ENCODE peak calls at places on chromosomes 11 and 22, in six cellular contexts. E, H, M, W, F and A are unnamed samples. For H3K9me3, the result is how much of the 10 kb centered on the place peaks cover.

GRCh38 chr11:45095691-45096010 is 50.8 kb upstream of the PRDM11 start:
- DNase-seq in E (no peak), F (no peak), M (no peak), W (no peak), H (no peak), A (no peak)

GRCh38 chr11:34114471-34114870 is 9.0 kb downstream of the NAT10 start:
- DNase-seq in M (no peak), E (no peak), H (no peak), F (no peak), W (no peak), A (no peak)

GRCh38 chr11:10454902-10455631 is at the start of gene AMPD3:
- DNase-seq in M (no peak), W (no peak), E (peak), F (no peak), H (no peak), A (no peak)

GRCh38 chr22:43505423-43505822 is 93.6 kb downstream of the MPPED1 start:
- DNase-seq in E (no peak), F (no peak), M (no peak), W (no peak), H (no peak), A (no peak)

GRCh38 chr11:93585758-93586157 is 42.6 kb upstream of the SMCO4 start:
- DNase-seq in M (no peak), H (no peak), E (peak), F (no peak), W (no peak), A (no peak)

GRCh38 chr22:50720861-50721844 is 16.9 kb upstream of the ACR start:
- DNase-seq in F (no peak), M (no peak), W (no peak), H (no peak), E (no peak), A (peak)

GRCh38 chr11:4704054-4704789 is at the start of gene MMP26:
- DNase-seq in W (no peak), E (no peak), F (no peak), H (no peak), M (no peak), A (no peak)

GRCh38 chr11:122202951-122203456 is 87.0 kb upstream of the BLID start:
- DNase-seq in F (peak), M (no peak), W (peak), H (peak), E (peak), A (peak)

GRCh38 chr11:86692317-86692716 is 19.9 kb upstream of the ME3 start:
- DNase-seq in W (no peak), H (no peak), E (no peak), F (no peak), M (no peak), A (no peak)

GRCh38 chr11:60143768-60144167 is 39.1 kb downstream of the MS4A6A start:
- DNase-seq in W (no peak), F (no peak), E (no peak), M (no peak), H (no peak), A (no peak)

GRCh38 chr11:904380-904779 is 6.2 kb downstream of the CHID1 start:
- DNase-seq in F (no peak), M (no peak), W (no peak), H (no peak), E (no peak), A (no peak)

GRCh38 chr11:74766905-74767304 is 18.3 kb downstream of the RNF169 start:
- DNase-seq in E (no peak), W (no peak), M (no peak), F (no peak), H (no peak), A (no peak)

GRCh38 chr11:126487711-126488110 is 132.2 kb downstream of the ST3GAL4 start:
- DNase-seq in E (no peak), F (no peak), H (no peak), W (no peak), M (no peak), A (no peak)

GRCh38 chr22:38823076-38823475 is 20.8 kb downstream of the NPTXR start:
- DNase-seq in M (no peak), E (no peak), W (no peak), F (no peak), H (no peak), A (no peak)

GRCh38 chr11:67429038-67429668 is 859 bp downstream of the RPS6KB2 start:
- DNase-seq in H (no peak), M (no peak), F (no peak), E (no peak), W (no peak), A (no peak)

GRCh38 chr11:34359548-34359891 is 1.7 kb upstream of the ABTB2 start:
- DNase-seq in H (no peak), W (no peak), E (no peak), F (no peak), M (no peak), A (no peak)

GRCh38 chr11:43573233-43573632 is 107.3 kb upstream of the HSD17B12 start:
- DNase-seq in H (peak), E (no peak), W (peak), F (no peak), M (no peak), A (no peak)

GRCh38 chr11:396511-396947 is 2.5 kb downstream of the PKP3 start:
- DNase-seq in F (no peak), M (no peak), E (peak), H (peak), W (no peak), A (no peak)

GRCh38 chr11:122220321-122220720 is 104.3 kb upstream of the BLID start:
- DNase-seq in W (no peak), H (no peak), M (no peak), F (no peak), E (no peak), A (no peak)

GRCh38 chr11:37370817-37371216 is 772.8 kb upstream of the RAG2 start:
- DNase-seq in M (no peak), H (no peak), W (no peak), E (no peak), F (no peak), A (no peak)
- H3K9me3 ChIP-seq in M (under half), H (under half), W (under half), E (under half), F (under half), A (under half)

GRCh38 chr11:132263875-132264274 is 893.5 kb downstream of the NTM start:
- DNase-seq in M (no peak), E (no peak), H (no peak), W (no peak), F (no peak), A (no peak)
- H3K9me3 ChIP-seq in M (under half), E (under half), H (under half), W (under half), F (under half), A (under half)

GRCh38 chr11:134477486-134477885 is 65.4 kb upstream of the B3GAT1 start:
- DNase-seq in F (no peak), W (no peak), H (no peak), M (no peak), E (no peak), A (no peak)
- H3K9me3 ChIP-seq in F (under half), W (under half), H (under half), M (under half), E (under half), A (under half)

DNA sequence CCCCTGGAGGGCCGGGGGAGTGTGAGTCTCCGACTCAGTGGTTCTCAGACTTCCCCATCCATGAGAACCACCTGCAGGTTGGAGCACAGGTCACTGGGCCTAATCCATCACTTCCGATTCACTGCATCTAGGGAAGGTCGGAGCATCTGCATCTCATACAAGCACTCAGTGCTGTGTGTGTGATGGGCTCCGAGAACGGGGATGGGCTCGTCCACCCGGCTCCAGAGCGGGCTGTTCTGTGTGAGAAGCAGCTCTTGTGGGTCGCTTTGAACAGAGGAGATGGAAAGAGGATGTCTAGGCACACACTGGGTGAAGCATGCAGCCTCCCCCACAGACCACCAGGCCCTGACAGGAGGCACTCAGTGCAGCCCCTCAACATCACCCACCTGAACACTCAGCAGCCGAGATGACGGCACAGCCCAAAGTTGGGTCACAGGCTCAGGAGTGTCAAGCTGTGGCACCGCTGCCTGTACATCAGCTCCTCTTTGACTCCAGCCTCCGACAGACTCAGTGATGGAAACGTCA is 541.4 kb downstream of the BRD1 start:
- DNase-seq in H (no peak), F (no peak), E (no peak), M (no peak), W (no peak), A (no peak)
- H3K9me3 ChIP-seq in H (under half), F (under half), E (under half), M (under half), W (under half), A (under half)

GRCh38 chr11:18757742-18758294 is 31.8 kb upstream of the IGSF22 start:
- DNase-seq in H (no peak), E (peak), M (no peak), W (no peak), F (no peak), A (no peak)
- H3K9me3 ChIP-seq in H (under half), E (under half), M (under half), W (under half), F (under half), A (under half)

GRCh38 chr11:103585401-103585800 is 451.0 kb upstream of the DDI1 start:
- DNase-seq in W (no peak), F (no peak), H (no peak), E (no peak), M (no peak), A (no peak)

GRCh38 chr11:103591554-103591953 is 444.9 kb upstream of the DDI1 start:
- DNase-seq in M (no peak), F (no peak), E (no peak), H (no peak), W (no peak), A (no peak)

GRCh38 chr11:103585911-103586310 is 450.5 kb upstream of the DDI1 start:
- DNase-seq in W (no peak), M (no peak), H (no peak), F (no peak), E (no peak), A (no peak)

GRCh38 chr11:103586756-103587155 is 449.7 kb upstream of the DDI1 start:
- DNase-seq in E (no peak), W (no peak), H (no peak), M (no peak), F (no peak), A (no peak)

GRCh38 chr11:103587951-103588788 is 448.3 kb upstream of the DDI1 start:
- DNase-seq in H (no peak), W (no peak), F (no peak), M (no peak), E (no peak), A (no peak)
- H3K9me3 ChIP-seq in H (under half), W (under half), F (under half), M (under half), E (under half), A (under half)

GRCh38 chr11:134164490-134165370 is 59.0 kb downstream of the NCAPD3 start:
- DNase-seq in F (peak), W (no peak), E (no peak), M (no peak), H (no peak), A (no peak)
- H3K9me3 ChIP-seq in F (half or more), W (under half), E (under half), M (under half), H (under half), A (under half)

GRCh38 chr22:49306632-49306975 is 521.1 kb downstream of the BRD1 start:
- DNase-seq in W (no peak), M (no peak), F (no peak), H (no peak), E (no peak), A (no peak)

GRCh38 chr22:49307870-49308269 is 519.8 kb downstream of the BRD1 start:
- DNase-seq in H (no peak), F (no peak), M (no peak), E (no peak), W (no peak), A (no peak)

GRCh38 chr22:49307071-49307830 is 520.4 kb downstream of the BRD1 start:
- DNase-seq in F (no peak), W (no peak), E (no peak), M (no peak), H (no peak), A (no peak)

GRCh38 chr22:49310354-49310753 is 517.3 kb downstream of the BRD1 start:
- DNase-seq in M (no peak), E (no peak), F (no peak), H (no peak), W (no peak), A (no peak)

GRCh38 chr22:49308300-49308699 is 519.4 kb downstream of the BRD1 start:
- DNase-seq in H (no peak), E (no peak), F (no peak), M (no peak), W (no peak), A (no peak)
- H3K9me3 ChIP-seq in H (under half), E (under half), F (under half), M (under half), W (under half), A (under half)